ENCODE peak calls at places on chromosomes 13 and 19, in six cellular contexts. One of them, this sample, is unnamed.

GRCh38 chr13:73714522-73714921 is 419.7 kb downstream of the KLF12 start:
- DNase-seq in ovary: no peak
- DNase-seq in endothelial cell of umbilical vein: no peak
- DNase-seq in A549: no peak
- DNase-seq in IMR-90: no peak
- DNase-seq in heart left ventricle: no peak
- DNase-seq in this sample: no peak

GRCh38 chr13:69720278-69720983 is 387.2 kb upstream of the ATXN8OS start:
- DNase-seq in ovary: no peak
- DNase-seq in endothelial cell of umbilical vein: no peak
- DNase-seq in A549: no peak
- DNase-seq in IMR-90: no peak
- DNase-seq in heart left ventricle: no peak
- DNase-seq in this sample: no peak

GRCh38 chr19:49340069-49340864 is 5.1 kb downstream of the CD37 start:
- DNase-seq in ovary: peak
- DNase-seq in endothelial cell of umbilical vein: peak
- DNase-seq in A549: no peak
- DNase-seq in IMR-90: no peak
- DNase-seq in heart left ventricle: peak
- DNase-seq in this sample: no peak

GRCh38 chr13:77009011-77009410 is 17.1 kb downstream of the CLN5 start:
- DNase-seq in ovary: no peak
- DNase-seq in endothelial cell of umbilical vein: no peak
- DNase-seq in A549: no peak
- DNase-seq in IMR-90: peak
- DNase-seq in heart left ventricle: no peak
- DNase-seq in this sample: no peak

GRCh38 chr19:1825909-1826556 is 14.0 kb upstream of the ATP8B3 start:
- DNase-seq in ovary: peak
- DNase-seq in endothelial cell of umbilical vein: peak
- DNase-seq in A549: peak
- DNase-seq in IMR-90: peak
- DNase-seq in heart left ventricle: peak
- DNase-seq in this sample: peak

GRCh38 chr19:6238256-6238642 is 41.5 kb downstream of the MLLT1 start:
- DNase-seq in ovary: no peak
- DNase-seq in endothelial cell of umbilical vein: peak
- DNase-seq in A549: no peak
- DNase-seq in IMR-90: no peak
- DNase-seq in heart left ventricle: peak
- DNase-seq in this sample: no peak

GRCh38 chr19:49987159-49987698 is 26.3 kb upstream of the SIGLEC11 start:
- DNase-seq in ovary: peak
- DNase-seq in endothelial cell of umbilical vein: peak
- DNase-seq in A549: peak
- DNase-seq in IMR-90: peak
- DNase-seq in heart left ventricle: peak
- DNase-seq in this sample: peak

GRCh38 chr13:75258159-75258782 is 223.7 kb downstream of the TBC1D4 start:
- DNase-seq in ovary: no peak
- DNase-seq in endothelial cell of umbilical vein: peak
- DNase-seq in A549: no peak
- DNase-seq in IMR-90: peak
- DNase-seq in heart left ventricle: no peak
- DNase-seq in this sample: no peak

GRCh38 chr19:8044018-8044417 is 8.5 kb upstream of the CCL25 start:
- DNase-seq in ovary: no peak
- DNase-seq in endothelial cell of umbilical vein: no peak
- DNase-seq in A549: no peak
- DNase-seq in IMR-90: no peak
- DNase-seq in heart left ventricle: no peak
- DNase-seq in this sample: no peak

GRCh38 chr13:34469212-34469983 is 472.7 kb upstream of the NBEA start:
- DNase-seq in ovary: no peak
- DNase-seq in endothelial cell of umbilical vein: peak
- DNase-seq in A549: no peak
- DNase-seq in IMR-90: no peak
- DNase-seq in heart left ventricle: no peak
- DNase-seq in this sample: no peak

GRCh38 chr19:23698711-23699520 is 11.9 kb upstream of the ZNF675 start:
- DNase-seq in ovary: no peak
- DNase-seq in endothelial cell of umbilical vein: no peak
- DNase-seq in A549: no peak
- DNase-seq in IMR-90: no peak
- DNase-seq in heart left ventricle: no peak
- DNase-seq in this sample: peak

DNA sequence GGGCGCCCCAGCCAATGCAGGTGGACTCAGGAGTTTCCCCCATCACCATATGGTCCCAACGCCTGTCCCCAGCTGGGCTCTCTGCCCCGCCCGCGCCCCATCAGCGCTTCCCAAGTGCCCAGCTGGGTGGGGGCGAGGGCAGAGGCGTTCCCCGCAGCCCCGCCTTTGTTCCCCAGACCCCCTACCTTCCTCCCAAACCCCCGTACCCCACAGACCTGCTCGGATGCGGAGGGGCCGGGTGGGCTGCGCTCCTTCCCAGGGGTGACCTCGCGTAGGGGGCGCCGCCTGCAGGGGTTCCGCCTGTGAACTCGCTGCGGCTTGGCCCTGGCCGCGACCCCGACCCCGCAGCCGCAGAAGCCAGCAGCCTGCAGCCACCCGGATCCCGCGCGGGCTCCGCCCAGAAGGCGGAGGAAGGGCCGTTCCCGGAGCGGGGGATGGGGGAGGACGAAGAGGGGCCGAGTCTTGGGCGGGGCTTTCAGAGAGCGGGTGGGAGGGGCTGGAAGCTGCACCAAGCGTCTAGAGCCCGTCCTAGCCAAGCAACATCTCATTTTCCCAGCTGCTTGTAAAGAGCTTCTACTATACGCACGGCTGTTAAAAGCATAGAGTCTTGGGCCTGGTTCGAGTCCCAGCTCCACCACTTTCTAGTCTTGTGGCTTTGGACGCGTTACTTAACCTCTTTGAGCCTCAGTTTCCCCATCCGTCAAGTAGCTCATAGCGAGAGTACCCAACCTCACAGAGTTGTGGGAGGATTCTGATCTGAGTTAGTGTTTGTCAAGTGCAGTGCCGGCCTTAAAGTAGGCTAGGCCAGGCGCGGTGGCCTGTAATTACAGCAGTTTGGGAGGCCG is at the start of gene RAB3D:
- DNase-seq in ovary: peak
- DNase-seq in endothelial cell of umbilical vein: peak
- DNase-seq in A549: peak
- DNase-seq in IMR-90: peak
- DNase-seq in heart left ventricle: peak
- DNase-seq in this sample: peak
- TF ChIP-seq POLR2A in ovary: no peak
- TF ChIP-seq POLR2A in endothelial cell of umbilical vein: peak
- TF ChIP-seq POLR2A in A549: peak
- TF ChIP-seq POLR2A in IMR-90: no peak
- TF ChIP-seq POLR2A in heart left ventricle: no peak
- TF ChIP-seq POLR2A in this sample: peak

GRCh38 chr13:110448677-110449076 is 112.8 kb downstream of the RAB20 start:
- DNase-seq in ovary: no peak
- DNase-seq in endothelial cell of umbilical vein: no peak
- DNase-seq in A549: no peak
- DNase-seq in IMR-90: no peak
- DNase-seq in heart left ventricle: no peak
- DNase-seq in this sample: no peak
- TF ChIP-seq POLR2A in ovary: no peak
- TF ChIP-seq POLR2A in endothelial cell of umbilical vein: no peak
- TF ChIP-seq POLR2A in A549: no peak
- TF ChIP-seq POLR2A in IMR-90: no peak
- TF ChIP-seq POLR2A in heart left ventricle: no peak
- TF ChIP-seq POLR2A in this sample: no peak

DNA sequence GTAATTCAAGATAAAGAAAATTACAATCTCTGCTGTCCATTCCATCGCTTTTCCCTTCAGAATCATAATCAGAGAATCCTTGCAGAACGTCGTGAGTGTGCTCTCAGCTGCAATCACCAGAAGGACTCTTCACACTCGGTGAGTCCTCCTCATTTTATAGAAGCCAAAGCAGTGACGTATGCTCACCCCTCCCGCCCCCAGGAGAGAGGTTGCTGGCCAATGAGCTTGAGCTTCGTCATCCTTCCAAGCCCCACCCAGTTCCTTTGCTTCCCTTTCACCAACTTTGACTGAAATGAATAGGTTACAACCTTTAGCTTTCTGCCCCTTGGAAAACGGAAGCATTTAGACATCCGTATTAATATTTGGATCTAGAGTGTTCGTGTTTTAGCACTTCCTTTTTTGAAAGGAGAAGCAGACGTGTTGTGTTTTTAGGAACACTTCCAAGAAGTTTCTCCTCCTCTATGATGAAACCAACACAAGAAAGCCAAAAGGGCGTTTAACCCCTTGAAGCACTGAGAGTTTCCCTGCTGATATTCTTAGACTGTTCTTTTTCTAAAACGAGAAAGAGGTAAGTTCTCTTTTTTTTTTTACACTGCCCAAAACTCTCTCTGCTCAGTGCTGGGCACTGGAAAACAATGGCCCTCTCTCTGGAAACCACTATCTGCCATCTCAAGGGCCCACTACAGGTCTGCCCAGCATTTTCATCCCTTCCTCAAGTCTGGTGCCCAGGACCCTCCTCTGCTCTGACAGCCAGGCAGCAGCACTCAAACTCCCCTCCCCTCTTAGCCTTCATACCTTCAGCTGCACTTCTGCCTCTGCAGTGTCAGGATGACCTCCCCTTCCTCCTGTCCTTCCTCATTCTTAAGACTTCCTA is 44.3 kb upstream of the CEACAM21 start:
- DNase-seq in ovary: no peak
- DNase-seq in endothelial cell of umbilical vein: peak
- DNase-seq in A549: peak
- DNase-seq in IMR-90: peak
- DNase-seq in heart left ventricle: peak
- DNase-seq in this sample: peak
- TF ChIP-seq POLR2A in ovary: no peak
- TF ChIP-seq POLR2A in endothelial cell of umbilical vein: peak
- TF ChIP-seq POLR2A in A549: no peak
- TF ChIP-seq POLR2A in IMR-90: no peak
- TF ChIP-seq POLR2A in heart left ventricle: no peak
- TF ChIP-seq POLR2A in this sample: peak

GRCh38 chr19:58038688-58039204 is 4.9 kb downstream of the ZSCAN1 start:
- DNase-seq in ovary: no peak
- DNase-seq in endothelial cell of umbilical vein: no peak
- DNase-seq in A549: no peak
- DNase-seq in IMR-90: no peak
- DNase-seq in heart left ventricle: no peak
- DNase-seq in this sample: no peak

GRCh38 chr19:58037927-58038687 is 4.3 kb downstream of the ZSCAN1 start:
- DNase-seq in ovary: peak
- DNase-seq in endothelial cell of umbilical vein: no peak
- DNase-seq in A549: no peak
- DNase-seq in IMR-90: no peak
- DNase-seq in heart left ventricle: no peak
- DNase-seq in this sample: no peak

GRCh38 chr19:58034476-58034790 is 608 bp downstream of the ZSCAN1 start:
- DNase-seq in ovary: no peak
- DNase-seq in endothelial cell of umbilical vein: no peak
- DNase-seq in A549: no peak
- DNase-seq in IMR-90: no peak
- DNase-seq in heart left ventricle: no peak
- DNase-seq in this sample: no peak

GRCh38 chr19:58035863-58036262 is 2.0 kb downstream of the ZSCAN1 start:
- DNase-seq in ovary: no peak
- DNase-seq in endothelial cell of umbilical vein: no peak
- DNase-seq in A549: no peak
- DNase-seq in IMR-90: no peak
- DNase-seq in heart left ventricle: no peak
- DNase-seq in this sample: no peak

DNA sequence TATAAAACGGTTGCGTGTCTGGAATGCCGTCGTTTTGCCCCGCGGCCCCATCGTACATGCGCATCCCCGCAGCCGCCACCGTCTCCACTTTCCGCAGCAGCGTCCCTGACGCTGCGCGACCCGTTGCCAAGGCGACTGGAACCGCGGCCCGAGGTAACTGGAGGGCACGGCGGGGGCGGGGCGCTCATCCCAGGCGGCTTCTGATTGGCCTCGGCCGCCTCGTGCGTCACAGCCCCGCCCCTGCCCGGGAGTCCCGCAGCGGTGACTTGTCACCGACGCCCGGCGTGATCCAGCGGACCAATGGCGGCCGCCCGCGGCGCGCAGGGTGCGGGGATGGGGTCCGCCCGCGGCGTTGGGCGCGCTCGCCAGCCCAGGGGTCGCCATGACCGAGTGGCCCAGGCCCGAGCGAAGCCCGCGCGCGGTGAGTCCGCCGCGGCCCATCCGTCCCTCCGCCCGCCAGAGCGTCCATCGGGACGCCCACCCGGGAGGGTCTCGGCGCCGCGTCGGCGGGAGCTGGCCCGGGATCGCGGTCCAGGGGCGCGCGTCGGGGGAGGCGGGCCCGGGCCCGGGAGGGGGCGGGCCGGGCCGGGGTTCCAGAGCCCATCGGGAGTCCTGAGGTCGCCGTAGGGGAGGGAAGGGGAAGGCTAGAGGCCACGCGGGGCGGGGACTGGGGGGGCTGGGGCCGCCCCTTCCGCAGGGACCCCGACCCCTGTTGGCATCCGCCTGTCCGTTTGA is at the start of gene ZSCAN1:
- DNase-seq in ovary: peak
- DNase-seq in endothelial cell of umbilical vein: peak
- DNase-seq in A549: no peak
- DNase-seq in IMR-90: peak
- DNase-seq in heart left ventricle: peak
- DNase-seq in this sample: no peak
- TF ChIP-seq POLR2A in ovary: no peak
- TF ChIP-seq POLR2A in endothelial cell of umbilical vein: no peak
- TF ChIP-seq POLR2A in A549: no peak
- TF ChIP-seq POLR2A in IMR-90: no peak
- TF ChIP-seq POLR2A in heart left ventricle: no peak
- TF ChIP-seq POLR2A in this sample: no peak

GRCh38 chr19:38561658-38562057 is 56.1 kb downstream of the MAP4K1 start:
- DNase-seq in ovary: no peak
- DNase-seq in endothelial cell of umbilical vein: no peak
- DNase-seq in A549: no peak
- DNase-seq in IMR-90: no peak
- DNase-seq in heart left ventricle: no peak
- DNase-seq in this sample: no peak
- TF ChIP-seq POLR2A in ovary: no peak
- TF ChIP-seq POLR2A in endothelial cell of umbilical vein: no peak
- TF ChIP-seq POLR2A in A549: no peak
- TF ChIP-seq POLR2A in IMR-90: no peak
- TF ChIP-seq POLR2A in heart left ventricle: no peak
- TF ChIP-seq POLR2A in this sample: no peak